ENCODE peak calls at places on chromosomes 13 and 19, in five cellular contexts. One of them, this sample, is unnamed.

GRCh38 chr19:12611361-12611699 is 610 bp downstream of the ZNF791 start:
- DNase-seq in ovary: peak; percentile 72
- DNase-seq in omental fat pad: peak; percentile 42
- DNase-seq in AG04450: peak; percentile 41
- DNase-seq in HCT116: peak; percentile 45
- DNase-seq in this sample: peak; percentile 54

GRCh38 chr19:40567040-40567749 is 9.5 kb upstream of the SHKBP1 start:
- DNase-seq in ovary: no peak
- DNase-seq in omental fat pad: no peak
- DNase-seq in AG04450: no peak
- DNase-seq in HCT116: no peak
- DNase-seq in this sample: no peak

GRCh38 chr19:36997152-36997842 is 80.9 kb upstream of the ZNF420 start:
- DNase-seq in ovary: no peak
- DNase-seq in omental fat pad: no peak
- DNase-seq in AG04450: no peak
- DNase-seq in HCT116: no peak
- DNase-seq in this sample: no peak

GRCh38 chr13:21234537-21234936 is 58.1 kb downstream of the MRPL57 start:
- DNase-seq in ovary: peak; percentile 16
- DNase-seq in omental fat pad: no peak
- DNase-seq in AG04450: no peak
- DNase-seq in HCT116: no peak
- DNase-seq in this sample: no peak

GRCh38 chr13:39524795-39525194 is 78.2 kb downstream of the LHFPL6 start:
- DNase-seq in ovary: no peak
- DNase-seq in omental fat pad: no peak
- DNase-seq in AG04450: no peak
- DNase-seq in HCT116: no peak
- DNase-seq in this sample: no peak

GRCh38 chr19:38877781-38878574 is at the start of gene RINL:
- DNase-seq in ovary: no peak
- DNase-seq in omental fat pad: no peak
- DNase-seq in AG04450: no peak
- DNase-seq in HCT116: no peak
- DNase-seq in this sample: no peak

GRCh38 chr13:71115301-71115700 is 751.7 kb downstream of the DACH1 start:
- DNase-seq in ovary: no peak
- DNase-seq in omental fat pad: no peak
- DNase-seq in AG04450: no peak
- DNase-seq in HCT116: no peak
- DNase-seq in this sample: no peak

GRCh38 chr19:4401482-4402170 is 814 bp upstream of the CHAF1A start:
- DNase-seq in ovary: no peak
- DNase-seq in omental fat pad: no peak
- DNase-seq in AG04450: no peak
- DNase-seq in HCT116: no peak
- DNase-seq in this sample: no peak

GRCh38 chr19:1284979-1285736 is 515 bp upstream of the EFNA2 start:
- DNase-seq in ovary: no peak
- DNase-seq in omental fat pad: no peak
- DNase-seq in AG04450: no peak
- DNase-seq in HCT116: no peak
- DNase-seq in this sample: no peak

GRCh38 chr19:2529473-2529918 is 53.6 kb downstream of the GADD45B start:
- DNase-seq in ovary: no peak
- DNase-seq in omental fat pad: no peak
- DNase-seq in AG04450: no peak
- DNase-seq in HCT116: peak; percentile 97
- DNase-seq in this sample: peak; percentile 44

GRCh38 chr19:42175952-42176648 is 41.4 kb downstream of the DEDD2 start:
- DNase-seq in ovary: no peak
- DNase-seq in omental fat pad: no peak
- DNase-seq in AG04450: no peak
- DNase-seq in HCT116: no peak
- DNase-seq in this sample: no peak

GRCh38 chr19:16895467-16896097 is 6.8 kb downstream of the F2RL3 start:
- DNase-seq in ovary: peak; percentile 73
- DNase-seq in omental fat pad: no peak
- DNase-seq in AG04450: no peak
- DNase-seq in HCT116: no peak
- DNase-seq in this sample: no peak

GRCh38 chr19:16892438-16892837 is 3.6 kb downstream of the F2RL3 start:
- DNase-seq in ovary: no peak
- DNase-seq in omental fat pad: no peak
- DNase-seq in AG04450: no peak
- DNase-seq in HCT116: no peak
- DNase-seq in this sample: no peak

GRCh38 chr19:16892868-16893685 is 4.3 kb downstream of the F2RL3 start:
- DNase-seq in ovary: no peak
- DNase-seq in omental fat pad: no peak
- DNase-seq in AG04450: no peak
- DNase-seq in HCT116: no peak
- DNase-seq in this sample: no peak

GRCh38 chr19:16893686-16893990 is 4.8 kb downstream of the F2RL3 start:
- DNase-seq in ovary: no peak
- DNase-seq in omental fat pad: no peak
- DNase-seq in AG04450: no peak
- DNase-seq in HCT116: no peak
- DNase-seq in this sample: no peak

DNA sequence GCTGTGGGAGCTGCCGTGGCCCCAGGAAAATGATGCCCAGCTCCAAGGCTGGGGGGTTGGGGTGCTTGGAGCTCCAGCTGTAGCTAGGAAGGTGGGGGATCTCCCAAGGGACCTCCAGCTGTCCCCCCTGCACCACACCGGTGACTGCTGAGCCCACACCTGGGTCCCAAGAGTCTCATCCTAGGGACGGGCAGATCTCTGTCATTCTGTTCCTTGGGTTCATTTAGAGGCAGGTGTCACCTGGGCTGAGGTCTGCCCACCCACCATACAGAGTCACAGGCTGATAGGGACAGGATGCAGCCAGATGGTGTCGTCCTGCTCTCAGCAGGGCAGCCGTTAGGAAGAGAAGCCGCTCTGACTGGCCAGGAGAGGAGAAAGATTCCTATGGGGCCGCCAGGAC is 5.3 kb downstream of the F2RL3 start:
- DNase-seq in ovary: no peak
- DNase-seq in omental fat pad: no peak
- DNase-seq in AG04450: no peak
- DNase-seq in HCT116: no peak
- DNase-seq in this sample: no peak
- TF ChIP-seq CTCF in ovary: no peak
- TF ChIP-seq CTCF in omental fat pad: no peak
- TF ChIP-seq CTCF in AG04450: no peak
- TF ChIP-seq CTCF in HCT116: no peak
- TF ChIP-seq CTCF in this sample: no peak

DNA sequence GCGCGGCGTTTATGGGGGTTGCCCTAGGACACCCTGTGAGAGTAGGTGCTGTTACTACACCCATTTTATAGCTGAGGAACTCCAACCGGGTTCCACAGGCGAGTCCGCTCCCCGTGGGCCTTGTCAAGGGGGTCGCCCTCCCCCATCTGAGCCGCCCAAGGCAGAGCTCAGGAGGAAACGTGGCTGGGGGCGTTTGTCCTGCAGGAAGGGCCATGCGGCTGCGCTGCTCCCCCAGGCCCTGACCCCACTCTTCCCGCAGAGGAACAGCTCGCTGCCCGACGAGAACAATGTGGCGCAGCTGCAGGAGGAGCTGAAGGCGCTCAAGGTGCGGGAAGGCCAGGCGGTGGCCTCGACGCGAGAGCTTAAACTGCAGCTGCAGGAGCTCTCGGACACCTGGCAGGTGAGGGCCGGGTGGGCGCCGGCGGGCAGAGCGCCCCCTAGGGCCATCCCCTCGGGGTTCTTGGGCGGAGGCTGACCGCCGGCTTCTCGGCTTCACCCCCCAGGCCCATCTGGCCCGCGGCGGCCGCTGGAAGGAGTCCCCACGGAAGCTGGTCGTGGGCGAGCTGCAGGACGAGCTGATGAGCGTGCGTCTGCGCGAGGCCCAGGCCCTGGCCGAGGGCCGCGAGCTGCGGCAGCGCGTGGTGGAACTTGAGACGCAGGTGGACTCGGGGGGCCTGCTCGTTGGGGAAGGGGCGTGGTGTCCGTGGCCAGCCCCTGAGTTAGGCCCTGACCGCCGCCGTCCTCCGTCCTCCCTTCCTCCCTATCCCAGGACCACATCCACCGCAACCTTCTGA is 12.4 kb downstream of the PRR36 start:
- DNase-seq in ovary: no peak
- DNase-seq in omental fat pad: no peak
- DNase-seq in AG04450: no peak
- DNase-seq in HCT116: no peak
- DNase-seq in this sample: no peak
- TF ChIP-seq CTCF in ovary: no peak
- TF ChIP-seq CTCF in omental fat pad: no peak
- TF ChIP-seq CTCF in AG04450: no peak
- TF ChIP-seq CTCF in HCT116: no peak
- TF ChIP-seq CTCF in this sample: no peak

GRCh38 chr13:98822238-98822606 is 69.8 kb upstream of the SLC15A1 start:
- DNase-seq in ovary: no peak
- DNase-seq in omental fat pad: no peak
- DNase-seq in AG04450: no peak
- DNase-seq in HCT116: no peak
- DNase-seq in this sample: no peak
- TF ChIP-seq CTCF in ovary: no peak
- TF ChIP-seq CTCF in omental fat pad: no peak
- TF ChIP-seq CTCF in AG04450: no peak
- TF ChIP-seq CTCF in HCT116: no peak
- TF ChIP-seq CTCF in this sample: no peak

DNA sequence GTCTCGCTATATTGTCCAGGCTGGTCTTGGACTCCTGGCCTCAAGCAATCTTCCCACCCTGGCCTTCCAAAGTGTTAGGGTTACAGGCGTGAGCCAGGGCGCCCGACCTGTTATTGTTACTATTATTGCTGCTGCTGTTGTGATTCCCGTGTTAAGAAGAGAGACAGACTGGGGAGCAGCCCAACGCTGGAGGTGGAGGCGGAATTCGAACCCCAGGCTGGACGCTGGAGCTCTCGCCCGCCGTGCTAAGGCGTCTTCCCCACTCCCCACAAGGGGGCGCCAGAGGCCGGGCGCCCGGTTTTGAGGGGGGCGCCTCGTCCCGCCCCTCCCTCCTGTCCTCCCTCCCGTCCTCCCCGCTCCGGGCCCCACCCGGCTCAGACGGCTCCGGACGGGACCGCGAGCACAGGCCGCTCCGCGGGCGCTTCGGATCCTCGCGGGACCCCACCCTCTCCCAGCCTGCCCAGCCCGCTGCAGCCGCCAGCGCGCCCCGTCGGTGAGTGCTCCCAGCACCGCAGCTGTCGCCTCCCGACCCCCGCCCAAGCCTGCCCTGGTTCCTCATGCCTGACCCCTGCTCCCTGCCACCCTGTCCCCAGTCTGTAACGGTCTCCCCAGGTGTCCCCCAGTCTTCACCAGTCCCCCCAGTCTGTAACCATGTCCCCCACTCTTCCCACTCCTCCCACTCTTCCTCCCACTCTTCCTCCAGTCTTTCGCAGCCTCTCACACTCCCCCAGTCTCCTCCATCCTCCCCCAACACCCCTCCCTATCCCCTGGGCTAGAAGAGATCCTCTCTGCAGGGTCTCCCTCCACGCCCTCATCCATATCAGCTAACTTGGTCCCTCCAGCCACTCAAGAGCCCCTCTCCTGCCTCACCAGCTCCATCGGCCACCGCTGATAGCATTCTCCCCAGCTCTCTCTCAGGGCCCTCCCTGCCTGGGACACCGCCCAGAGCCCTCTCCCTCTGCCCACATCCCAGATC is at the start of gene EHD2:
- DNase-seq in ovary: peak; percentile 85
- DNase-seq in omental fat pad: peak; percentile 40
- DNase-seq in AG04450: peak; percentile 48
- DNase-seq in HCT116: no peak
- DNase-seq in this sample: peak; percentile 68
- TF ChIP-seq CTCF in ovary: peak; percentile 98
- TF ChIP-seq CTCF in omental fat pad: no peak
- TF ChIP-seq CTCF in AG04450: peak; percentile 92
- TF ChIP-seq CTCF in HCT116: peak; percentile 95
- TF ChIP-seq CTCF in this sample: peak; percentile 90

GRCh38 chr13:42041684-42042035 is 6.8 kb upstream of the DGKH start:
- DNase-seq in ovary: peak; percentile 43
- DNase-seq in omental fat pad: peak; percentile 24
- DNase-seq in AG04450: no peak
- DNase-seq in HCT116: no peak
- DNase-seq in this sample: no peak
- TF ChIP-seq CTCF in ovary: peak; percentile 31
- TF ChIP-seq CTCF in omental fat pad: no peak
- TF ChIP-seq CTCF in AG04450: peak; percentile 77
- TF ChIP-seq CTCF in HCT116: no peak
- TF ChIP-seq CTCF in this sample: peak; percentile 70

DNA sequence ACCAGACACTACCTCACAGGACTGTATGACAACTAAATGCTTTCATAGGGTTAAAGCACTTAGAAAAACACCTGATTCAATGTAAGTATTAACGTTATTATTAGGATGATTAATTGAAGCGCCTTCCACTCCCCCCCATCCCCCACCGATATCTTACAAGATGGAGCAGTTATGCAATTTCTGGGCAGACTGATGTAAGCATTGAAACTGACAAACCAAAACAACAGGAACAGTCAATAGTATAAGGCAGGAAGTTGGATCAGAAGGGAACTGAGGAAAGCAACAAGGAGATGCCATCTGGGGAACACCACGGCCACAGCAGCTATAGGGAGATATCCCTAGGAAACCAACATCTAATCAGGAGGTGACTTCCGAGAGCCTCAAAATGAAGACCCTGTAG is 3.8 kb downstream of the LCP1 start:
- DNase-seq in ovary: no peak
- DNase-seq in omental fat pad: no peak
- DNase-seq in AG04450: no peak
- DNase-seq in HCT116: no peak
- DNase-seq in this sample: no peak
- TF ChIP-seq CTCF in ovary: no peak
- TF ChIP-seq CTCF in omental fat pad: no peak
- TF ChIP-seq CTCF in AG04450: no peak
- TF ChIP-seq CTCF in HCT116: no peak
- TF ChIP-seq CTCF in this sample: no peak

DNA sequence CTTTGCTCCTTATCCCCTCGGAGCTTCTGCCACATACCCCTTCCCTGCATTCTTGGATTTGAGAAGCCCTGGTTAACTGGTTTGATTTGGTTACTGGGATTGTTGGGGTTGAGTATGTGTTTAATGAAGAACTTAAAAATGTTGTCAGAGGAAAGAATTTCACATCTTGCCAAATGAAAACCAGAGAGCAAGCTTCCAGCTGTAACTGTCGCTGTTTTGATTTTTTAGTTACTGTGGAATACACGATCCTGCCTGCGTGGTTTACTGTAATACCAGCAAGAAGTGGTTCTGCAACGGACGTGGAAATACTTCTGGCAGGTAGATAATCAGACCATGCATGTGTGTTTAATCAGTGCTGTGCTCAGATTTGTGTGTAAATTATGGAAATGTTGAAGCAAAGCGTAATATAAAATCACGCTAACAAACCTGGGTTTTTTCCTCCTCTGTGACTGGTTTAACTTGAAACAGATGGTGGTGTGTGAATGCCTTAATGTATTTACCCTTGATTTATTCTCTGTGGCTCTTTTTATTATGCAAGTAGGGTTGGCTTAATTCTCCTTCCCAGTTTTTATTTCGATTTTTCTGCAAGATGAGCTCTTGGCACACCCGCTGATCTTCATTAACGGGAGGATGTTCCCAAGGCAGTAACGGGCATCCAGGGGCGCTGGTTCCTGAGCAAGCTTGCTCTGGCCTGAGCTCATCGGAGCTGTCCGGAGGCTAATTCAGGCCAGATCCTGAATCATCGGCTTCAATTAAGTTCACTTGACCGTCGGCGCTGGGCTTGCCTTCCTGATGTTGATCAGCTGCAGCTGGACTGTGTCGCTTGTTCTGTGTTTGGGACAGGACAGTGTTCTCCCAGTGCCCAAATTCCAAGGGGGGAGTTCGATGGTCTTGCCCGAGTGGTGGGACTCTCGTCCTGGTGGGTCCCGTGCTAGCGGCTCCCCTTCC is 16.0 kb downstream of the UPF1 start:
- DNase-seq in ovary: no peak
- DNase-seq in omental fat pad: no peak
- DNase-seq in AG04450: no peak
- DNase-seq in HCT116: no peak
- DNase-seq in this sample: peak; percentile 89
- TF ChIP-seq CTCF in ovary: no peak
- TF ChIP-seq CTCF in omental fat pad: no peak
- TF ChIP-seq CTCF in AG04450: no peak
- TF ChIP-seq CTCF in HCT116: no peak
- TF ChIP-seq CTCF in this sample: no peak